ENCODE peak calls at places on chromosomes 16 and 17, in five cellular contexts. Y, P, G, E and C are unnamed samples.
A peak's percentile ranks its signal among the peaks of the same experiment; 100 is the strongest.

GRCh38 chr17:51997723-51998122 is 160.8 kb downstream of the CA10 start:
- DNase-seq in G (no peak), E (no peak), P (no peak), Y (peak; percentile 7), C (no peak)

GRCh38 chr17:64327201-64327930 is 63.3 kb downstream of the PECAM1 start:
- DNase-seq in Y (no peak), P (no peak), E (no peak), G (no peak), C (no peak)

GRCh38 chr16:85731179-85731578 is 19.7 kb downstream of the C16orf74 start:
- DNase-seq in P (no peak), E (no peak), G (no peak), Y (no peak), C (no peak)

GRCh38 chr17:64058547-64059115 is 38.2 kb upstream of the ICAM2 start:
- DNase-seq in G (no peak), E (no peak), Y (no peak), P (no peak), C (peak; percentile 14)

GRCh38 chr17:74340470-74341023 is 14.5 kb downstream of the KIF19 start:
- DNase-seq in E (no peak), G (no peak), P (no peak), Y (peak; percentile 66), C (no peak)

GRCh38 chr17:34651267-34651955 is 72.0 kb downstream of the TMEM132E start:
- DNase-seq in G (no peak), P (no peak), Y (no peak), E (no peak), C (no peak)

GRCh38 chr17:4858880-4859260 is 25.7 kb downstream of the MINK1 start:
- DNase-seq in Y (no peak), E (peak; percentile 40), P (no peak), G (peak; percentile 35), C (no peak)

GRCh38 chr17:66018786-66019185 is 173.1 kb downstream of the CEP112 start:
- DNase-seq in Y (no peak), G (no peak), E (no peak), P (no peak), C (no peak)

GRCh38 chr16:4936991-4937781 is at the start of gene PPL:
- DNase-seq in Y (peak; percentile 96), E (peak; percentile 98), P (no peak), G (peak; percentile 96), C (peak; percentile 20)

GRCh38 chr16:66134875-66135274 is 231.6 kb upstream of the CDH5 start:
- DNase-seq in Y (no peak), G (no peak), E (no peak), P (no peak), C (no peak)

GRCh38 chr16:13680021-13680672 is 239.8 kb upstream of the ERCC4 start:
- DNase-seq in P (no peak), Y (no peak), E (peak; percentile 3), G (no peak), C (no peak)

GRCh38 chr17:59423137-59423703 is 91.8 kb downstream of the YPEL2 start:
- DNase-seq in Y (peak; percentile 62), P (no peak), E (no peak), G (no peak), C (no peak)

GRCh38 chr17:64178011-64178825 is 48.3 kb upstream of the ERN1 start:
- DNase-seq in G (no peak), E (no peak), P (no peak), Y (peak; percentile 41), C (no peak)

GRCh38 chr16:66474750-66475199 is 47.7 kb downstream of the BEAN1 start:
- DNase-seq in P (peak; percentile 9), Y (no peak), E (no peak), G (no peak), C (peak; percentile 83)

GRCh38 chr17:43984521-43984920 is 19.9 kb upstream of the NAGS start:
- DNase-seq in P (no peak), Y (no peak), E (peak; percentile 49), G (no peak), C (no peak)

GRCh38 chr17:45643591-45643990 is 140.5 kb upstream of the CRHR1 start:
- DNase-seq in P (no peak), Y (no peak), G (no peak), E (no peak), C (no peak)

GRCh38 chr17:72496461-72496860 is 375.6 kb downstream of the SOX9 start:
- DNase-seq in E (no peak), Y (no peak), P (no peak), G (no peak), C (no peak)

GRCh38 chr17:46730026-46730425 is 88.5 kb downstream of the WNT3 start:
- DNase-seq in G (no peak), Y (no peak), E (no peak), P (no peak), C (no peak)

GRCh38 chr16:81127051-81127450 is 30.9 kb upstream of the GCSH start:
- DNase-seq in Y (no peak), P (no peak), E (no peak), G (no peak), C (no peak)

GRCh38 chr16:86112178-86112577 is 213.2 kb downstream of the IRF8 start:
- DNase-seq in E (no peak), G (no peak), Y (no peak), P (no peak), C (no peak)

GRCh38 chr16:65061263-65061662 is 60.6 kb downstream of the CDH11 start:
- DNase-seq in E (no peak), Y (no peak), P (no peak), G (no peak), C (no peak)

GRCh38 chr17:48593840-48594411 is 347 bp upstream of the HOXB5 start:
- DNase-seq in P (no peak), Y (peak; percentile 85), E (peak; percentile 87), G (peak; percentile 72), C (peak; percentile 86)

GRCh38 chr17:34728771-34729310 is 149.5 kb downstream of the TMEM132E start:
- DNase-seq in Y (no peak), P (no peak), E (peak; percentile 58), G (no peak), C (no peak)

DNA sequence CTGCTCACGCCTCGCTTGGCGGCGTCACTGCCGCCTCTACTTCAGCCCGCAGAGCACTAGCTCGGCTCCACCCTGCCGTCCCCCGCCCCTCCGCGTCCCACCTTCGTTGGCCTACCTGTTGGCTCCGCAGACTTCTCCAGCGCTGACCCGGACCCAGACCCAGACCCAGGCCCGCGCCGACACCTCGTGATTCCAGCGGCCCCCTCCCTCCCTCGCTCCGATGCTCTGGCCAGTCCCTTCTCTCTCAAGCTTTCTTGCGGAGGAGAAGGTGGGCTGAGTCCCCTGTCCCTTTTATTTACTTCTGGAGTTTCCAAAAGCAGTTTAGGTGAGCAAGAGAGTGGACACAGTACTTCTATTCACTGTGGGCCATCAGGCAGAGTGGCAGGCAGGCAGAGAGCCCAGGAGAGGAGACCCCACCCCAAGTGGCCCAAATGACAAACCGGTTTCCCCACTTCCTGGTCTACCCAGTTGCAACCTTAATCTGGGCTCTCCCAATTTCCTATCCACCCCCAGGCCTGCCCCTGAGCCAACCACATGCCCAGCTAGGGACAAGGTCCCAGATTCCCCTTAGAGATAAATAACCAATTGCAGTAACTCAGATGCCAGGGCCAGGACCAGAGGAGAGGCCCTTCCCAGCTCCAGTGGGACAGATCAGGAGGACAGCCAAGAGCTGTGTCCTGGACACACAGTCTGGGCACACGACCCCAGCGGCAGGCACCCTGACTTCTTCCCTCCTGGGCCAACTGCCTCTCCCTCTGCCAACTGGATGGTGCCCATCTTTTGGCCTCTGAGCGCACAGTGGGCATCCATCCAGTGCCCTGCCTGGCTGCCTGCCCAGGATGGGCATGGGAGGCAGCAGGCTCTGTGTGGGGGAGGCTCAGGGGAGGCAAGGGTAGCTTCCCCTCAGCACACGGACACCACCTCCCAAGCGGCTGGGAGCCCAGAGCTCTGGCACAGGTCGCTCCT is 1.2 kb upstream of the SRCIN1 start:
- DNase-seq in G (no peak), Y (no peak), E (peak; percentile 63), P (no peak), C (no peak)
- TF ChIP-seq CTCF in G (no peak), Y (no peak), E (peak; percentile 5), P (no peak), C (peak; percentile 68)

GRCh38 chr16:70685061-70685937 is 554 bp downstream of the MTSS2 start:
- DNase-seq in G (no peak), E (no peak), P (no peak), Y (no peak), C (no peak)

GRCh38 chr16:70687172-70687531 is 1.3 kb upstream of the MTSS2 start:
- DNase-seq in Y (no peak), E (no peak), P (no peak), G (no peak), C (no peak)

GRCh38 chr16:70684146-70685060 is 1.4 kb downstream of the MTSS2 start:
- DNase-seq in P (no peak), G (no peak), E (no peak), Y (no peak), C (no peak)

GRCh38 chr16:70686376-70687171 is 721 bp upstream of the MTSS2 start:
- DNase-seq in E (no peak), G (no peak), Y (no peak), P (no peak), C (no peak)

GRCh38 chr16:70685938-70686375 is at the start of gene MTSS2:
- DNase-seq in P (no peak), G (peak; percentile 66), Y (peak; percentile 95), E (peak; percentile 92), C (peak; percentile 53)
- TF ChIP-seq CTCF in P (no peak), G (no peak), Y (no peak), E (no peak), C (no peak)

GRCh38 chr16:50520451-50521245 is 27.5 kb upstream of the NKD1 start:
- DNase-seq in P (no peak), G (no peak), E (no peak), Y (no peak), C (no peak)
- TF ChIP-seq CTCF in P (no peak), G (no peak), E (no peak), Y (no peak), C (no peak)

GRCh38 chr17:33024688-33025486 is 33.2 kb downstream of the SPACA3 start:
- DNase-seq in P (no peak), Y (no peak), E (no peak), G (no peak), C (no peak)

GRCh38 chr17:33017366-33017765 is 25.7 kb downstream of the SPACA3 start:
- DNase-seq in P (no peak), G (no peak), E (no peak), Y (no peak), C (no peak)

GRCh38 chr17:33023790-33024189 is 32.1 kb downstream of the SPACA3 start:
- DNase-seq in P (no peak), Y (no peak), G (no peak), E (no peak), C (no peak)

GRCh38 chr17:33019161-33019560 is 27.5 kb downstream of the SPACA3 start:
- DNase-seq in G (no peak), E (no peak), Y (no peak), P (no peak), C (no peak)

DNA sequence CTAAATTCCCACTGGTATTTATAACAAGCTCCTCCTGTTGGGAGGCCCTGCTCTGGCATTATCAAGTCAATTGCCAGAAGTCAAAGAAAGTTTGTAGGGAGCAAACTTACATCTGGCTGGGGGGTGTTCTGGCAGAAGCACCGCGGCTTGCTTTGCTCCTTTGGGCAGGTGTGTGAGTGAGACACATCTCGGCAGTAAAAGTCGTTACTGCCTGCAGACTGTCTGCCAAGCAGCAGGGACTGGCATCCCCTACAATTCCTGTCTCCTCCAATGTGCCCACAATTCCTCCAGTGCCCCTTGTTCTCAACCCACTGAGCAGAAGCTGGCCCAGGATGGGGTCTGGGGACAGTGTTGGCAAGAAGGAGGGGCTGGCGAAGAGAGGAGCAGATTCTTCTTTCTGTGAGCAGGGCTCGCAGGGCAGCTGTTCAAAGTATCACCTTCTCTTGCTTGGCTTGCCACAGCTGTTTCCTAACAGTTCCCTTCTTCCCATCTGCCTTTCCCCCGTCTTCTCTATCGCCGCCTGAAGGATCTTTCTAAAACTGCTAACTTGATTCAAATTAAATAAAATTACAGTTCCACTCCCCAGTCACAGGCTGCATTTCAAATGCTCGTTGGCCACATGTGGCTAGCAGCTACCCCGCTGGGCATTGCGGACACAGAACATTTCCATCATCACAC is 30.2 kb downstream of the SPACA3 start:
- DNase-seq in Y (no peak), G (no peak), E (peak; percentile 70), P (no peak), C (no peak)
- TF ChIP-seq CTCF in Y (no peak), G (no peak), E (peak; percentile 41), P (no peak), C (no peak)